ENCODE peak calls at places on chromosomes 6 and 20, in eight cellular contexts. H is CD4-positive, alpha-beta T cell; T is PC-3; A is choroid plexus epithelial cell; D is transverse colon; L is OCI-LY7; Y is A673; V is ovary. I is an unnamed sample.

GRCh38 chr6:20135677-20136268 is 76.5 kb downstream of the MBOAT1 start:
- DNase-seq in H (no peak), T (no peak), A (no peak), D (no peak), L (no peak), Y (no peak), V (no peak), I (no peak)

GRCh38 chr6:41073968-41074691 is 1.4 kb downstream of the NFYA start:
- DNase-seq in H (no peak), T (peak), A (peak), D (no peak), L (no peak), Y (peak), V (no peak), I (no peak)

GRCh38 chr6:95785785-95786184 is 208.4 kb downstream of the MANEA start:
- DNase-seq in H (no peak), T (no peak), A (no peak), D (no peak), L (no peak), Y (no peak), V (no peak), I (no peak)

GRCh38 chr6:142731611-142732010 is 213.4 kb downstream of the HIVEP2 start:
- DNase-seq in H (no peak), T (no peak), A (no peak), D (no peak), L (no peak), Y (no peak), V (no peak), I (no peak)

GRCh38 chr20:3743251-3743650 is 10.8 kb downstream of the HSPA12B start:
- DNase-seq in H (no peak), T (no peak), A (no peak), D (no peak), L (no peak), Y (no peak), V (no peak), I (no peak)

GRCh38 chr6:72890671-72891070 is 268.8 kb downstream of the KCNQ5 start:
- DNase-seq in H (no peak), T (no peak), A (no peak), D (no peak), L (no peak), Y (peak), V (no peak), I (no peak)

GRCh38 chr20:17541996-17542395 is 10.8 kb upstream of the BFSP1 start:
- DNase-seq in H (no peak), T (peak), A (peak), D (no peak), L (no peak), Y (no peak), V (no peak), I (no peak)

GRCh38 chr6:138349891-138350290 is 27.8 kb upstream of the SMIM28 start:
- DNase-seq in H (no peak), T (no peak), A (peak), D (no peak), L (no peak), Y (no peak), V (no peak), I (no peak)

GRCh38 chr20:49583669-49584417 is 15.9 kb upstream of the PTGIS start:
- DNase-seq in H (no peak), T (peak), A (peak), D (peak), L (no peak), Y (no peak), V (peak), I (no peak)

DNA sequence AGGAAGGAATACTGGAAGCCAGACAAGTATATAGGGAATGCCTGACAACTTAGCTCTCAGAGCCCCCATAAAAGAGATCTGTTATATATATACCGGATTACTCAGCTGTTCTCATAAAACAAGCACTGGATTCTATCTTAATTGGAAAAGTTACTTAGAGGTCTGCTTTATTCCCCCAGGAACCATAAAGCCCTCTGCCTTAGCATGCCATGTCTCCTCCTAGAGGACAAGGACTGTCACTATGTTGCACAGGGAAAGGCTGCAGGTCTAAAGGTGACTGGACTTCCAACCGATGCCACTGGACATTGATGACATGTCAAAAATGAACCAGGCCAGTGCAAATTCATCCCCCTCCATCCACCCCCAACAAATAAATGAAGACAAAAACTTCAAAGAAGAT is 6.4 kb downstream of the EXOC2 start:
- DNase-seq in H (no peak), T (no peak), A (no peak), D (no peak), L (no peak), Y (peak), V (no peak), I (no peak)
- TF ChIP-seq CTCF in H (no peak), T (peak), A (peak), D (no peak), L (no peak), Y (peak), V (no peak), I (no peak)

GRCh38 chr6:157383471-157383870 is 2.5 kb downstream of the ZDHHC14 start:
- DNase-seq in H (no peak), T (no peak), A (no peak), D (no peak), L (no peak), Y (no peak), V (no peak), I (no peak)

GRCh38 chr6:157379656-157380457 is 1.1 kb upstream of the ZDHHC14 start:
- DNase-seq in H (peak), T (peak), A (peak), D (peak), L (peak), Y (peak), V (peak), I (peak)

GRCh38 chr6:157380458-157380778 is 572 bp upstream of the ZDHHC14 start:
- DNase-seq in H (peak), T (no peak), A (no peak), D (no peak), L (peak), Y (no peak), V (no peak), I (no peak)

GRCh38 chr6:157380779-157381561 is at the start of gene ZDHHC14:
- DNase-seq in H (peak), T (peak), A (peak), D (peak), L (peak), Y (peak), V (peak), I (peak)

DNA sequence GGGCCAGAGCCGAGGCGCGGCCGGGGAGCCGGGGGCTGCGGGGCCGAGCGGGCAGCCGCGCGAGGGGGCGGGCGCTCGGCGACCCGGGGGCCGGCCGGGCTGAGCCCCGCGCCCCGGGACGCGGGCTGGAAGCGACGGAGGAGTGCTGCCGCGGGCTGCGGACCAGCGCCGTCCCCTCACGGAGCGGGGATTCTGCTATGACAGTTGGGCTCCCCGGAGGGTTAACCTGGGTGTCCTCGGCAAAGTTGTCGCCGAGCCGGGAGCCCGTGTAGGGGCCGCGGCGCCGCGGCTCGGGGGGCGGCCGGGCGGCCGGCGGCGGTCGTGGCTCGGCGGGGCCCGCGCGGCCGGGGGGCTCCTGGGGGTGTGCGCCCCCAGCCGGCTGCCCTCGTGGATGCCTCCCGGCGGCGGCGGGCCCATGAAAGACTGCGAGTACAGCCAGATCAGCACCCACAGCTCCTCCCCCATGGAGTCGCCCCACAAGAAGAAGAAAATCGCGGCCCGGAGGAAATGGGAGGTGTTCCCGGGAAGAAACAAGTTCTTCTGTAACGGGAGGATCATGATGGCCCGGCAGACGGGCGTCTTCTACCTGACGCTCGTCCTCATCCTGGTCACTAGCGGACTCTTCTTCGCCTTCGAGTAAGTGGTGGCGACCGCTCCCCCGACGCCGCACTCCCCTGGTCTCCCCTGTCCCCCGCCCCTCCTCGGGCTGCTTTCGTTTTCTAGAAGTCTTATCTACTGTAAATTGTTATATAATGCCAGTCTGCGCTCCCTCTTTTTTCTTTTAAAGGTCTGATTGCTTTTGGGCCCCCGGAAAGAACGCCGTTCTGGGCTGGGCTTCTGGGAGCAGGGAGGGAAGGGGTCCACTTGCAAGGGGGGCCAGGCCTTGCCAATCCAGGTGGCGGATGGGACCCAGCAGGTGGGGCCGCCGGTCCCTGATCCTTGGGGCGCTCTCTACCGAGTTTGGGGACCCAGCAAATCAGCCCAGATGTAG is 936 bp downstream of the ZDHHC14 start:
- DNase-seq in H (peak), T (peak), A (peak), D (peak), L (peak), Y (peak), V (peak), I (peak)
- TF ChIP-seq CTCF in H (no peak), T (no peak), A (no peak), D (no peak), L (peak), Y (peak), V (no peak), I (no peak)

GRCh38 chr6:105304366-105304765 is 98.5 kb downstream of the PREP start:
- DNase-seq in H (no peak), T (no peak), A (no peak), D (no peak), L (no peak), Y (no peak), V (no peak), I (no peak)

GRCh38 chr6:105301756-105302616 is 100.9 kb downstream of the PREP start:
- DNase-seq in H (no peak), T (peak), A (no peak), D (peak), L (no peak), Y (no peak), V (no peak), I (no peak)

GRCh38 chr6:105301072-105301503 is 101.8 kb downstream of the PREP start:
- DNase-seq in H (no peak), T (no peak), A (peak), D (no peak), L (no peak), Y (no peak), V (no peak), I (no peak)

GRCh38 chr6:105300090-105300489 is 102.8 kb downstream of the PREP start:
- DNase-seq in H (no peak), T (no peak), A (no peak), D (no peak), L (no peak), Y (no peak), V (no peak), I (no peak)

DNA sequence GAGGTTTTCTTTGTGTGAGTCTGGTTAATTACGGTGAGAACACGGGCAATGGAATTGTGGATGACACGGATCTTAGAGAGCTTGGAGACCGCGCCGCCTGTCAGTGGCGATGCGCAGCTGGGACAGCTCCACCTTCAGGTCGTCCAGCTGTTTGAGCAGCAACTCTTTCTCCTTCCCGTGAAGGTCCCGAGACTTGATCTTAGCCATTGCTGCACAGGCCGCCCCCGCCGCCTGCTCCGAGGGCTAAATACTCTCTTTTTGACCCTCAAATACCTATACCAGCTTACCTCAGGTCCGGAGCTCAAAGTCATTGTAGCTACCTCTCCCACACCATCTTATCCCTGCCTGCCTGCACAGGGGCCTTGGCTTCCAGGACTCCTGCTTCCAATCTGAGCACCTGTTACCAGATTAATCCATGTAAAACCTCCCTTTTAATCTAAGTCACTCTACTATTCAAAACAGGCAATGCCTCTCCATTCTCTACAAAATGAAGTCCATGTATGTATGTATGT is 100.2 kb downstream of the PREP start:
- DNase-seq in H (no peak), T (peak), A (no peak), D (no peak), L (no peak), Y (no peak), V (no peak), I (no peak)
- TF ChIP-seq CTCF in H (no peak), T (peak), A (no peak), D (no peak), L (no peak), Y (no peak), V (no peak), I (no peak)

GRCh38 chr6:135012764-135013163 is 41.9 kb downstream of the HBS1L start:
- DNase-seq in H (no peak), T (no peak), A (peak), D (no peak), L (no peak), Y (no peak), V (no peak), I (no peak)
- TF ChIP-seq CTCF in H (no peak), T (no peak), A (no peak), D (no peak), L (no peak), Y (no peak), V (no peak), I (no peak)

GRCh38 chr20:61369731-61370520 is 117.9 kb downstream of the CDH4 start:
- DNase-seq in H (no peak), T (no peak), A (no peak), D (no peak), L (no peak), Y (no peak), V (no peak), I (no peak)
- TF ChIP-seq CTCF in H (no peak), T (no peak), A (no peak), D (no peak), L (no peak), Y (no peak), V (no peak), I (no peak)

DNA sequence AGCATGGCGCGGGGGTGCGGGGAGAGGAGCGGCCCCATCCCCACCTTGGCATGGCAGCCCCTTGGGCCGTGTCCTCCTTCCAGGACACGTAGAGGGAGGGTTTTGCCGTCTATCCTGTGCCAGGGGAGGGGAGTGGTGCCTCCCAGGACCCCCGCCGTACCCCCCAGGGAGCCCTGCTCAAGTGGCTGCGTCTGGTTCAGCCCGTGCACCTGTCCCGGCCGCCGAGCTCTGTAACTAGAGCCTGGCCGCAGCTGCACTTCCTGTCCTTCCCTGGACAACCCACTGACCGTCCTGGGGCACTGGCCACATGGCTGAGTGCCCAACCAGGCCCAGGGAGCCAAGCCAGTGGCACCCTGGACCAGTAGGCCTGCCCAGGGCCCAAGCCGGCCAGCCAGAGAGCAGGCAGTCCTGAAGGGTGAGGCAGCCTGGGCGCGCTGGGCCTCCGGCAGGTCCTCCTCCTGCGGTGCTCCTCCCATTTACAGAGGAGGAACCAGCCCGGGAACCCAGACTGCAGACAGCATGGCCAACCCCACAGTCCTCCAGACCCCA is 8.9 kb downstream of the LAMA5 start:
- DNase-seq in H (no peak), T (peak), A (no peak), D (no peak), L (peak), Y (no peak), V (peak), I (no peak)
- TF ChIP-seq CTCF in H (no peak), T (no peak), A (no peak), D (no peak), L (no peak), Y (no peak), V (no peak), I (no peak)

GRCh38 chr20:40962733-40963504 is 65.7 kb upstream of the TOP1 start:
- DNase-seq in H (peak), T (peak), A (peak), D (peak), L (peak), Y (peak), V (peak), I (peak)

GRCh38 chr20:40966516-40967185 is 62.0 kb upstream of the TOP1 start:
- DNase-seq in H (no peak), T (no peak), A (no peak), D (no peak), L (no peak), Y (no peak), V (no peak), I (no peak)

GRCh38 chr20:40966103-40966502 is 62.5 kb upstream of the TOP1 start:
- DNase-seq in H (no peak), T (peak), A (no peak), D (no peak), L (peak), Y (peak), V (no peak), I (no peak)

GRCh38 chr20:40963505-40963845 is 65.1 kb upstream of the TOP1 start:
- DNase-seq in H (no peak), T (no peak), A (no peak), D (no peak), L (no peak), Y (no peak), V (no peak), I (no peak)

DNA sequence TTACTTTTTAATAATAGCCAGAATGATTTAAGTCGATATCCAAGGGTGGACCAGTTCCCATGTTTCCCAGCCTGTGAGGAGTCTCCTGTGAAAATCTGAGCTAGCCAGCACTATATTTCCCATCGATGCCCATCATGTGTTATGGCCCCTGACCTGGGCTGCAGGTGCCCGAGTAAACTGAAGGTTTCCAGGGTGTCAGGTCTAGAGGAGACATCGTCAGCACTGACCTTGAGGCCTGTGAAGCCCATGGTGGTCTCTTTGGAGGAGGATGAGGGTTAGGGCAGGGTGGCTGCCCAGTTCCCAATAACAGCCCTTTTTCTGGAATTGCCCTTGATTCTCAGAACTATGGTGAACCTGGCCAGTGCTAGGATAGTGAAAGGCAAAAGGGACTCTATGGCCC is 63.0 kb upstream of the TOP1 start:
- DNase-seq in H (no peak), T (no peak), A (no peak), D (no peak), L (no peak), Y (no peak), V (no peak), I (no peak)
- TF ChIP-seq CTCF in H (no peak), T (no peak), A (no peak), D (no peak), L (no peak), Y (no peak), V (no peak), I (no peak)

DNA sequence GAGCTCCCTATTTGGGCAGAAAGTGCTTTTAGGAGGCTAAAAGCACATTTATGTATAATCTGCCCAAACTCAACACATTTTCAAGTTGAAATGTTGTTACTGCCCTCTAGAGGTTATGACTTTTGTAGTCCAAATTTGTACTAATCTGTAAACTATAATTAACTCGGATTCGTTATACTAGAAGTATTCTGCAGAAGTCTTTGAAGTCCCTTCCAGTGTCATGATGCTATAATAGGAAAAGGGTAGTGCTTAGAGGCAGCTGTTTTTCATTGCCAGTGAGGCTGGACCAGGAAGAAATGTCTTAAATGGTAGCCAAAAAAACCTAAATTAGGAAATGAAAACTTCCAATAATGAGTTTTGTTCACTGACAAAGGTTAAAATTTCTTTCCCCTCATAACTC is 44.8 kb upstream of the EMILIN3 start:
- DNase-seq in H (no peak), T (peak), A (peak), D (no peak), L (peak), Y (peak), V (no peak), I (no peak)
- TF ChIP-seq CTCF in H (peak), T (peak), A (peak), D (peak), L (peak), Y (peak), V (peak), I (peak)

GRCh38 chr6:107217248-107217647 is 101.9 kb upstream of the BEND3 start:
- DNase-seq in H (no peak), T (no peak), A (no peak), D (no peak), L (no peak), Y (no peak), V (no peak), I (no peak)

GRCh38 chr6:107219851-107220250 is 104.5 kb upstream of the BEND3 start:
- DNase-seq in H (no peak), T (no peak), A (no peak), D (no peak), L (no peak), Y (no peak), V (no peak), I (no peak)

GRCh38 chr6:107215334-107215733 is 100.0 kb upstream of the BEND3 start:
- DNase-seq in H (no peak), T (no peak), A (no peak), D (no peak), L (no peak), Y (no peak), V (no peak), I (no peak)

GRCh38 chr6:107216197-107216933 is 101.0 kb upstream of the BEND3 start:
- DNase-seq in H (no peak), T (no peak), A (no peak), D (no peak), L (no peak), Y (no peak), V (no peak), I (no peak)

DNA sequence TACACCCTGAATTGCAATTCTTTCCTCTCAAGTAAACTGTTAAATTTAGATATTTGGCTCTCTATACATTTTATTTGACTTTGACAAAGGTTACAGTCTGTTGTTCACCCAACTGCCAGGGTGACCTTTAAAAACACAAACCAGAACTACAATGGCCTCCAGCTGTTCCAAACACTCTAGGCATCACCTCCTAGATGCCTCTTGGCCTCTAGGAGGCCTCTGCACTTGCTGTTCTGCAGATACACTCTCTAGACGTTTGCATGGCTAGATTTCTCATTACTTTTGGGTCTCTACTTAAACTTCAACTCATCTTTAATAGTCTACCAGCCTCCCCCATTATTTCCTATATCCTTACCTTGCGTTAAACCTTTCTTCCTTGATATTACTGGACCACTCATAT is 102.8 kb upstream of the BEND3 start:
- DNase-seq in H (no peak), T (no peak), A (no peak), D (no peak), L (peak), Y (no peak), V (no peak), I (no peak)
- TF ChIP-seq CTCF in H (no peak), T (no peak), A (no peak), D (no peak), L (no peak), Y (no peak), V (no peak), I (no peak)